ENCODE peak calls at places on chromosomes 6 and 20, in six cellular contexts. V is testis, A is H9, K is IMR-90, X is heart right ventricle, B is iPS DF 6.9. W is an unnamed sample.

GRCh38 chr6:84524636-84525035 is 239.8 kb downstream of the TBX18 start:
- DNase-seq in V (no peak), A (no peak), X (no peak), K (no peak), B (no peak), W (no peak)

GRCh38 chr6:81682238-81682795 is 70.2 kb downstream of the TENT5A start:
- DNase-seq in X (no peak), A (no peak), K (no peak), B (no peak), V (no peak), W (no peak)

GRCh38 chr6:14673201-14673600 is 555.6 kb downstream of the CD83 start:
- DNase-seq in X (no peak), A (no peak), B (no peak), V (no peak), K (peak; percentile 83), W (no peak)

GRCh38 chr6:76876922-76877553 is 586.3 kb downstream of the HTR1B start:
- DNase-seq in X (no peak), A (peak; percentile 84), V (peak; percentile 82), B (peak; percentile 85), K (peak; percentile 12), W (no peak)

GRCh38 chr20:58109126-58109880 is 119.2 kb downstream of the ANKRD60 start:
- DNase-seq in K (peak; percentile 49), X (no peak), B (no peak), V (no peak), A (peak; percentile 4), W (no peak)

GRCh38 chr20:2867081-2867860 is 6.0 kb upstream of the PTPRA start:
- DNase-seq in X (no peak), V (no peak), A (no peak), K (no peak), B (no peak), W (no peak)

GRCh38 chr20:48772183-48772976 is 55.4 kb downstream of the PREX1 start:
- DNase-seq in B (no peak), A (no peak), V (peak; percentile 41), K (no peak), X (peak; percentile 70), W (no peak)

GRCh38 chr6:158825951-158826306 is 6.8 kb upstream of the EZR start:
- DNase-seq in K (peak; percentile 75), V (peak; percentile 50), X (peak; percentile 45), B (no peak), A (no peak), W (no peak)

GRCh38 chr6:106608080-106608668 is 21.1 kb downstream of the RTN4IP1 start:
- DNase-seq in B (peak; percentile 64), X (no peak), A (no peak), V (no peak), K (peak; percentile 49), W (no peak)

GRCh38 chr6:40779399-40779798 is 192.2 kb upstream of the LRFN2 start:
- DNase-seq in A (no peak), X (no peak), B (no peak), V (no peak), K (peak; percentile 72), W (no peak)

GRCh38 chr6:90917371-90917770 is 330.5 kb upstream of the MAP3K7 start:
- DNase-seq in K (no peak), X (no peak), B (no peak), A (no peak), V (no peak), W (no peak)

DNA sequence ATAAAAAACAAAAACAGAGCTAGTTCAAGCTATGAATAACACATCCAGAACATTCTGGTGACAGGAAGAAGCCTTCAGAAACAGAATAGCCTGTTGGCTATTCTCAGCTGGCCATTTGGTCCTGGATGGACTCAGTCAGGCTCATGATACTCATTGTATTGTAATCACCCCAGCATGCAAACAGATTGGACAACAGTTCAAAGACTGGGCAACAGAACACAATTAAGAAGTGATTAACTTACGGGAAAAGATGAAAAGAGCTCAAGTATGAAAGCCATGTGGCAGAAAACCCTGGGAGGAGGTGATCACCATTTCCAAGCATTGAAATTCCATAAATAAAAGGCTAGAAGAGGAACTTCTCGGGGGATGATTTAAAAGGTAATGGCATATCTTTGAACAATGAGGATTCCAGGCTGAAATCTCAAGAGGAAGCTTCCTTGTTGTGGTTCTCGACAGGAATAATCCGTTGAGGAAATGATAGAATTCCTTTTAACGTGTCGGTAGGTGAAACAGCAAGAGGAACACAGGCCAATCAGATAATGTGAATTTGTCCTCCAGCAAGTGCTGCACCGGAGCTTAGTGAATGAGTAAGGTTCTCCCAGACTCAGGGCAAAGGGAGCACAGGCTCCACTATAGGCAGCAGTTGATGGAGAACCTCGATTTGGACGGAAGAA is 172.4 kb downstream of the BCAS1 start:
- DNase-seq in K (no peak), X (no peak), A (no peak), B (no peak), V (no peak), W (no peak)
- H3K4me1 ChIP-seq in K (peaks cover 12% of the 10 kb centered on the region), X (peaks cover 23% of the 10 kb centered on the region), A (peaks cover 15% of the 10 kb centered on the region), B (peaks cover 2% of the 10 kb centered on the region), V (no peaks in the 10 kb centered on the region), W (no peaks in the 10 kb centered on the region)

GRCh38 chr20:17960927-17961599 is 7.5 kb downstream of the SNX5 start:
- DNase-seq in X (peak; percentile 45), K (peak; percentile 66), B (no peak), A (no peak), V (peak; percentile 35), W (no peak)
- H3K4me1 ChIP-seq in X (peaks cover 53% of the 10 kb centered on the region), K (peaks cover 32% of the 10 kb centered on the region), B (peaks cover 2% of the 10 kb centered on the region), A (peaks cover 6% of the 10 kb centered on the region), V (peaks cover 52% of the 10 kb centered on the region), W (peaks cover 5% of the 10 kb centered on the region)

GRCh38 chr20:10653593-10654288 is 20.1 kb downstream of the JAG1 start:
- DNase-seq in B (no peak), A (no peak), X (no peak), K (peak; percentile 94), V (peak; percentile 62), W (no peak)

GRCh38 chr20:10654630-10655029 is 19.2 kb downstream of the JAG1 start:
- DNase-seq in V (no peak), K (no peak), A (peak; percentile 59), B (no peak), X (no peak), W (no peak)

GRCh38 chr20:10652185-10652584 is 21.6 kb downstream of the JAG1 start:
- DNase-seq in X (no peak), A (no peak), B (no peak), K (no peak), V (no peak), W (no peak)

GRCh38 chr20:10651227-10651990 is 22.4 kb downstream of the JAG1 start:
- DNase-seq in B (no peak), X (no peak), V (peak; percentile 65), A (no peak), K (peak; percentile 59), W (no peak)

DNA sequence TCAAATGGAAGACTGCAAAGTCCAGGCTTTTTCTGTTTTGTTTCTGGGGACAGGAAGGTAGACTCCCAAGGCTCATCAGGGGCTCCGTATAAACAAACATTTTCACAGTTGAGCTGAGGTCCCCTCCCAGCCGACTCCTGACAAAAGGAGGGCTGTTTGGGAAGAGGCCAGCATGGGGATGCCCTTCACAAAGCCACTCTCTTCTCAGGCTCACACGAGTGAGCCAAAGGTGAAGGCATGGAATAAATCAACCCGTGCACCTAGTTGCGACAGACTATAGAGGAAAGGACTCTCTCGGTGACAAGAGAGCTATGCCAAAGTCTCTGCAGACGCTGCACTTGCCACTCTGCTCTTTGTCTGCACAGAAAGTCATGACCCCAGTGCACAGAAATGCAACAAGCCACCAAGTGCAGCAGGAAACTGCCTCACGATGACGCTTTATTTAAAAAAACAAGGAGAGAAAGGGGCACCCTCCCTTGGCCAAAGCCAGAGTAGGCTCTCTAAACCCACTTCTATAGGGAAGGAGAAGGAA is 21.1 kb downstream of the JAG1 start:
- DNase-seq in A (no peak), X (no peak), B (no peak), K (peak; percentile 17), V (no peak), W (no peak)
- H3K4me1 ChIP-seq in A (peaks cover 23% of the 10 kb centered on the region), X (peaks cover 53% of the 10 kb centered on the region), B (peaks cover 14% of the 10 kb centered on the region), K (peaks cover 37% of the 10 kb centered on the region), V (peaks cover 40% of the 10 kb centered on the region), W (peaks cover 5% of the 10 kb centered on the region)

DNA sequence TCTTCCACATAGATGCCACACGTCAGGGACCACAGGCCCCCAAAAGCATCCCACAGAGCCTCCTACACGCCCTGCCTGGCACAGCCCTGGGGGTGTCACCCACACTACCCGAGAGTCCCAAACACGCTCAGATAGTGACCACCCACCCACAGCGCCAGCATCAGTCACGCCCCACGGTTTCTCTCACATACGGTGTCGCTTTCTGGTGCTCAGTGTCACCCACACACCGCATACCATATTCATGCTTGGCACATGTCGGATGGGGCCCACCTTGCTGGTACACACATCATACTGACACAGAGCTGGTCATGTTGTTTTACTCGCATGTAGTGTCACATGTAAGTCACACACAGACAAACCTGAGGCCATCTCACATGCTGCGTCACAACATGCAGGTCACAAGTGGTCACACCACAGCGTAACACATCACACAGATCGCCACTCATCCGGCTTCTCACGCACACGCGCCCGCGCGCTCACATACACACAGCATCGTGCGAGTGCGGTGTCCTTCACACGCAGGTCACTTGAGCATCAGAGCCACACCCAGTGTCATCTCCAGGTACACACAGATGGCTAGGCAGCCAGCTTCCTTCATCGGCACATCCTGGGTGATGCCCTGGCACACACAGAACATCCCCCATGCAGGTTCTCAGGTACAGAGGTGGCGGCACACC is 3.4 kb downstream of the TEAD3 start:
- DNase-seq in B (no peak), V (no peak), A (no peak), K (no peak), X (no peak), W (peak; percentile 26)
- H3K4me1 ChIP-seq in B (peaks cover 41% of the 10 kb centered on the region), V (peaks cover 69% of the 10 kb centered on the region), A (peaks cover 15% of the 10 kb centered on the region), K (peaks cover 59% of the 10 kb centered on the region), X (peaks cover 69% of the 10 kb centered on the region), W (no peaks in the 10 kb centered on the region)

GRCh38 chr20:21608777-21609176 is 94.9 kb upstream of the NKX2-2 start:
- DNase-seq in V (no peak), B (no peak), K (no peak), X (no peak), A (no peak), W (no peak)
- H3K4me1 ChIP-seq in V (no peaks in the 10 kb centered on the region), B (no peaks in the 10 kb centered on the region), K (no peaks in the 10 kb centered on the region), X (no peaks in the 10 kb centered on the region), A (no peaks in the 10 kb centered on the region), W (no peaks in the 10 kb centered on the region)

DNA sequence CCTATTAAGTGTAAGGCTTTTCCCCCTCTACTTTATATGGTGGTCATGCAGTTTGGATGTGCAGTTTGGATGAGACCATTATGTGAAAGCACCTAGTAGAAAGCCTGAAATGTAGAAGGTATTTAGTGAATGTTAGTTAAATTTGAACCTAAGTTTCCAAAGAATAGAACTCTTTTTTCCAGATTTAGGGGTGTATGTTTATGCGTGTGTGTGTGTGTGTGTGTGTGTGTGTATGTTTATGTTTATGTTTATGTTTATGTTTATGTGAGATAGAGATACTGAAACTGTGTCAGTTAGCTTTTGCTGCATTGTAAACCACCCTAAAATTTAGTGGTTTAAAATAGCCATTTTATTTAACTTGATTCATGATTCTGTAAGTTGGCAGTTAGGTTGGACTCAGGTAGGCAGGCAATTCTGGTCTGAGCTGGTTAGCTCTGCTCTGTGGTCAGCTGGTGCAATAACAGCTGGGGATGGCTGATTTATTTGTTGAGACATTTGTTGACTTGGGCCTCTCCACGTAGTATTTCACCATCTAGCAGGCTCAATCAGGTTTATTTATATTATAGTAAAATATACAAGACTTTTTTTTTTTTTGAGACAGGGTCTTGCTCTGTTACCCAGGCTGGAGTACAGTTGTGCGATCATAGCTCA is 54.0 kb downstream of the STK4 start:
- DNase-seq in B (no peak), V (no peak), A (no peak), K (peak; percentile 33), X (no peak), W (no peak)
- H3K4me1 ChIP-seq in B (no peaks in the 10 kb centered on the region), V (peaks cover 24% of the 10 kb centered on the region), A (peaks cover 4% of the 10 kb centered on the region), K (peaks cover 6% of the 10 kb centered on the region), X (peaks cover 10% of the 10 kb centered on the region), W (no peaks in the 10 kb centered on the region)

GRCh38 chr20:20740595-20740994 is 28.2 kb upstream of the RALGAPA2 start:
- DNase-seq in B (no peak), X (no peak), A (no peak), V (no peak), K (no peak), W (no peak)
- H3K4me1 ChIP-seq in B (peaks cover 4% of the 10 kb centered on the region), X (peaks cover 24% of the 10 kb centered on the region), A (no peaks in the 10 kb centered on the region), V (peaks cover 21% of the 10 kb centered on the region), K (no peaks in the 10 kb centered on the region), W (no peaks in the 10 kb centered on the region)